ENCODE peak calls at places on chromosomes 6 and 20, in seven cellular contexts. O is stomach; L is Peyer's patch; S is heart right ventricle; W is gastrocnemius medialis; P is CD8-positive, alpha-beta T cell; D is sigmoid colon. X is an unnamed sample. For H3K27me3, the result is how much of the 10 kb centered on the place peaks cover.

GRCh38 chr6:97790926-97791590 is 508.0 kb upstream of the MMS22L start:
- DNase-seq in O (no peak), L (no peak), S (no peak), W (no peak), P (no peak), D (no peak), X (no peak)

GRCh38 chr20:53857723-53858236 is 212.6 kb downstream of the BCAS1 start:
- DNase-seq in O (no peak), L (no peak), S (no peak), W (no peak), P (no peak), D (no peak), X (peak)

GRCh38 chr6:29861521-29862255 is 34.1 kb downstream of the HLA-G start:
- DNase-seq in O (no peak), L (no peak), S (no peak), W (no peak), P (no peak), D (no peak), X (no peak)

GRCh38 chr6:129731396-129731795 is 21.4 kb upstream of the ARHGAP18 start:
- DNase-seq in O (no peak), L (no peak), S (no peak), W (no peak), P (no peak), D (no peak), X (no peak)

GRCh38 chr6:54053893-54054391 is 57.3 kb upstream of the MLIP start:
- DNase-seq in O (no peak), L (no peak), S (no peak), W (peak), P (no peak), D (no peak), X (peak)

GRCh38 chr20:22905667-22906066 is 129.4 kb upstream of the SSTR4 start:
- DNase-seq in O (no peak), L (no peak), S (peak), W (no peak), P (no peak), D (peak), X (no peak)

GRCh38 chr6:14880052-14880451 is 365.8 kb upstream of the JARID2 start:
- DNase-seq in O (no peak), L (no peak), S (no peak), W (peak), P (no peak), D (no peak), X (no peak)

GRCh38 chr6:35396991-35397390 is 54.6 kb downstream of the PPARD start:
- DNase-seq in O (peak), L (no peak), S (no peak), W (no peak), P (no peak), D (no peak), X (no peak)

GRCh38 chr6:11772109-11772830 is 6.3 kb downstream of the ADTRP start:
- DNase-seq in O (no peak), L (no peak), S (no peak), W (no peak), P (no peak), D (peak), X (no peak)

GRCh38 chr6:107504655-107505054 is 14.7 kb downstream of the SOBP start:
- DNase-seq in O (no peak), L (no peak), S (no peak), W (no peak), P (no peak), D (no peak), X (no peak)

GRCh38 chr6:120553353-120553752 is 780.9 kb downstream of the TBC1D32 start:
- DNase-seq in O (no peak), L (no peak), S (no peak), W (no peak), P (no peak), D (no peak), X (no peak)

GRCh38 chr20:1618479-1618878 is 1.3 kb downstream of the SIRPB1 start:
- DNase-seq in O (no peak), L (no peak), S (no peak), W (no peak), P (no peak), D (no peak), X (no peak)

GRCh38 chr20:58595167-58595566 is 55.9 kb upstream of the STX16 start:
- DNase-seq in O (peak), L (no peak), S (no peak), W (no peak), P (no peak), D (no peak), X (peak)

GRCh38 chr6:130187335-130188206 is 35.2 kb downstream of the SAMD3 start:
- DNase-seq in O (no peak), L (no peak), S (no peak), W (no peak), P (no peak), D (no peak), X (no peak)

GRCh38 chr6:36607782-36608386 is 13.7 kb downstream of the SRSF3 start:
- DNase-seq in O (peak), L (no peak), S (no peak), W (peak), P (no peak), D (peak), X (no peak)

GRCh38 chr6:13638626-13639025 is 23.5 kb downstream of the NOL7 start:
- DNase-seq in O (no peak), L (no peak), S (no peak), W (no peak), P (no peak), D (no peak), X (no peak)

GRCh38 chr20:11453430-11453829 is 464.3 kb upstream of the BTBD3 start:
- DNase-seq in O (no peak), L (no peak), S (no peak), W (no peak), P (no peak), D (no peak), X (no peak)

GRCh38 chr20:13274311-13274965 is 53.4 kb downstream of the ISM1 start:
- DNase-seq in O (no peak), L (no peak), S (no peak), W (no peak), P (no peak), D (no peak), X (no peak)

GRCh38 chr6:128139519-128139918 is 238.7 kb upstream of the THEMIS start:
- DNase-seq in O (no peak), L (no peak), S (no peak), W (no peak), P (no peak), D (no peak), X (no peak)

GRCh38 chr6:47734826-47735481 is 36.6 kb downstream of the ADGRF4 start:
- DNase-seq in O (no peak), L (no peak), S (no peak), W (no peak), P (no peak), D (no peak), X (no peak)

DNA sequence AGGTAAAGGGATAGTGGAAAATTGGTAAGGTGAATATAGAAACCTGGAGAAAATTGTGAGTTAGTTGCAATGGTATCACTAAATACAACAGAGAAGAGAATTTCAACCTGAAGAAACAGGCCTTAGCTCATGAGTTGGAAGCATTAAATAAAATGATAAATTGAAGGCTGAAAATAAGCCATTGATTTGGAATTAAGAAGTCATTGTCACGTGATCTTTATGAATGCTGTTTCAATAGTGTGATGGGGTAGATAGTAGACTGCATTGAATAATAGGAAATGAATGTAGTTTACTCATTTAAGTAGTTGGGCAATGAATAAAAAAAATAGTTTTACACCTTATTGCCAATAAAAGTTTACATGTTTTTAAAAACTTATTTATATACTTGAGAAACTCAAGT is 88.5 kb upstream of the ADGRB3 start:
- DNase-seq in O (no peak), L (no peak), S (no peak), W (no peak), P (no peak), D (no peak), X (no peak)
- TF ChIP-seq CTCF in O (no peak), L (no peak), S (no peak), W (no peak), P (no peak), D (no peak), X (no peak)

GRCh38 chr6:27669798-27670301 is 196.9 kb upstream of the ZNF184 start:
- DNase-seq in O (no peak), L (no peak), S (no peak), W (no peak), P (no peak), D (no peak), X (no peak)
- H3K27me3 ChIP-seq in O (under half), L (under half), S (half or more), W (half or more), P (half or more), D (half or more), X (under half)

GRCh38 chr20:41693136-41693979 is 75.2 kb upstream of the CHD6 start:
- DNase-seq in O (peak), L (peak), S (peak), W (peak), P (peak), D (peak), X (peak)
- TF ChIP-seq CTCF in O (no peak), L (no peak), S (peak), W (peak), P (peak), D (peak), X (peak)

GRCh38 chr6:31402324-31403282 is 792 bp upstream of the MICA start:
- DNase-seq in O (peak), L (peak), S (no peak), W (no peak), P (peak), D (peak), X (peak)
- H3K27me3 ChIP-seq in O (under half), L (under half), S (under half), W (under half), P (under half), D (under half), X (under half)